ENCODE peak calls at places on chromosomes 16 and 17, in six cellular contexts. O, Y, Q, X, P and T are unnamed samples.
A peak's percentile ranks its signal among the peaks of the same experiment; 100 is the strongest.

GRCh38 chr16:17434006-17434405 is 36.8 kb downstream of the XYLT1 start:
- DNase-seq in X (no peak), Q (no peak), P (no peak), O (peak; percentile 15), Y (peak; percentile 29), T (no peak)

GRCh38 chr17:57187391-57187790 is 68.9 kb upstream of the MSI2 start:
- DNase-seq in O (no peak), X (no peak), P (no peak), Y (no peak), Q (no peak), T (no peak)

GRCh38 chr16:84535408-84535807 is 30.9 kb upstream of the MEAK7 start:
- DNase-seq in Q (no peak), Y (no peak), P (no peak), X (no peak), O (no peak), T (no peak)

GRCh38 chr16:87780385-87780989 is 14.7 kb upstream of the KLHDC4 start:
- DNase-seq in P (peak; percentile 11), X (no peak), Q (no peak), O (peak; percentile 48), Y (no peak), T (no peak)

GRCh38 chr17:77748436-77748835 is 210.1 kb upstream of the TNRC6C start:
- DNase-seq in X (no peak), Y (no peak), P (no peak), Q (no peak), O (no peak), T (no peak)

GRCh38 chr17:15348030-15348429 is 6.6 kb upstream of the TEKT3 start:
- DNase-seq in O (no peak), Q (no peak), X (peak; percentile 85), Y (peak; percentile 64), P (no peak), T (no peak)

GRCh38 chr17:41970901-41971331 is 4.3 kb downstream of the CNP start:
- DNase-seq in X (no peak), P (no peak), Y (no peak), Q (no peak), O (no peak), T (no peak)

GRCh38 chr16:75555213-75555706 is 792 bp downstream of the TMEM231 start:
- DNase-seq in O (peak; percentile 87), X (peak; percentile 88), Y (peak; percentile 59), P (peak; percentile 79), Q (peak; percentile 47), T (no peak)

GRCh38 chr16:73143681-73144370 is 95.9 kb upstream of the ZFHX3 start:
- DNase-seq in Q (no peak), P (peak; percentile 21), Y (no peak), O (no peak), X (no peak), T (no peak)

GRCh38 chr17:47013341-47013740 is 34.3 kb upstream of the RPRML start:
- DNase-seq in Y (no peak), X (no peak), P (no peak), O (no peak), Q (peak; percentile 26), T (no peak)

GRCh38 chr17:80586464-80587228 is 42.0 kb downstream of the RPTOR start:
- DNase-seq in Q (no peak), O (no peak), P (peak; percentile 32), X (no peak), Y (no peak), T (no peak)

GRCh38 chr16:14321542-14321941 is 250.4 kb downstream of the MRTFB start:
- DNase-seq in X (no peak), Y (no peak), P (peak; percentile 96), Q (no peak), O (peak; percentile 76), T (no peak)

GRCh38 chr17:246851-247421 is 65.5 kb upstream of the DOC2B start:
- DNase-seq in Q (no peak), X (no peak), P (peak; percentile 5), Y (no peak), O (peak; percentile 2), T (no peak)

GRCh38 chr16:55469821-55470532 is 9.0 kb upstream of the MMP2 start:
- DNase-seq in Q (no peak), O (no peak), P (no peak), Y (no peak), X (no peak), T (no peak)

GRCh38 chr17:34874496-34874895 is 86.8 kb downstream of the CCT6B start:
- DNase-seq in P (no peak), Y (no peak), Q (no peak), O (no peak), X (no peak), T (no peak)

GRCh38 chr16:1991135-1991551 is 1.4 kb downstream of the SYNGR3 start:
- DNase-seq in X (no peak), O (no peak), Q (no peak), P (no peak), Y (no peak), T (peak; percentile 68)

GRCh38 chr17:8029121-8029520 is 9.7 kb upstream of the ALOX15B start:
- DNase-seq in O (no peak), Y (no peak), X (peak; percentile 78), Q (no peak), P (no peak), T (no peak)

GRCh38 chr16:7742626-7743025 is 410.0 kb downstream of the RBFOX1 start:
- DNase-seq in Q (no peak), P (no peak), X (no peak), O (no peak), Y (no peak), T (no peak)

GRCh38 chr17:69434164-69434579 is 19.7 kb downstream of the MAP2K6 start:
- DNase-seq in O (peak; percentile 28), Q (no peak), X (peak; percentile 74), Y (peak; percentile 18), P (no peak), T (no peak)

GRCh38 chr16:69107311-69107962 is 2.0 kb downstream of the HAS3 start:
- DNase-seq in X (peak; percentile 36), Q (no peak), O (no peak), P (peak; percentile 56), Y (no peak), T (no peak)

GRCh38 chr16:84040823-84041391 is 1.7 kb downstream of the SLC38A8 start:
- DNase-seq in X (no peak), Q (peak; percentile 40), O (no peak), P (no peak), Y (no peak), T (no peak)

GRCh38 chr16:19095699-19096098 is 18.1 kb upstream of the ITPRIPL2 start:
- DNase-seq in Y (no peak), X (peak; percentile 86), Q (no peak), O (no peak), P (no peak), T (no peak)

DNA sequence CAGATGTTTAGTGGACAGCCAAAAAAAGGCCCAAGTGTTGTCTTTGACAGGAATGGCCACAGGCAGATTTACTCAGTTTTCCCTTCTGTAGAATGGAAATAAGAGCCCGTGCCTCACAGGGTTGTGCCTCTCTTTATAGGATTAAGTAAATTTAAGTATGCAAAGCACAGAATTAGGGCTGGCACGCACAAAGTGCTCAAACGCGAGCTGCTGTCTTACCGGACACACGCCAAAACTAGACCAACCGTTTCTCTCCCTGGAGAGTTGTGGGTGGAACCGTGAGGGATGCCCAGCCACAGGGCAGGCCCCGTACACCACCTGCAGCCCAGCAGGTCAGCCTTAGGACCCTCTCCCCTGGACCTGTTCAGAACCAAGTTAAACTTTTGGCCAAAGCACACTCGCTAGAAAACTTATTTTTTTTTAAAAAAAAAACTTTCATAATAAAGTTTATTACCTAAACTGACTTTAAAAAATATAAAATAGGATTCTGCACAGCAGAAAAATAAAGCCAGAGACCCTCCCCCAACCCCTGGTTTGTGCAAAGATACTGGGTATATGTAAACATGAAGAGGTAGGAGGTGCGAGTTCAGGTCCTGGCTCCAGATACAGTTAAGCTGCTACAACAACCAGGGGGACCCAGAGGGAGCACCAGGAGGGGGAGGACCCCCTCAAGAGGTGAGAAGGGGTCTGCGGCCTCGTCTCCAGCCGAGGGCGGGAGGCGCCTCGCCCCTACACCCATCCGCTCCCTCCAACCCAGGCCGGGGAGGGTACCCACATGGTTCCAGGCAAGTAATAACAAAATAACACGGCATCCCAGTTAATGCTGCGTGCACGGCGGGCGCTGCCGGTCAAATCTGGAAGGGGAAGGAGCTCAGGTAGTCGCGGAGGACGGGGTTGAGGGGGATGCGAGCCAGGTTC is 1.8 kb downstream of the SOCS1 start:
- DNase-seq in P (no peak), Y (no peak), O (no peak), X (no peak), Q (no peak), T (no peak)
- TF ChIP-seq CTCF in P (no peak), Y (no peak), O (no peak), X (no peak), Q (no peak), T (no peak)

GRCh38 chr16:20387978-20388377 is 16.6 kb downstream of the PDILT start:
- DNase-seq in Q (no peak), Y (no peak), P (no peak), X (no peak), O (no peak), T (no peak)
- TF ChIP-seq CTCF in Q (no peak), Y (no peak), P (no peak), X (no peak), O (no peak), T (no peak)

GRCh38 chr16:56670640-56670934 is 973 bp downstream of the MT1H start:
- DNase-seq in O (no peak), P (no peak), Y (no peak), Q (no peak), X (no peak), T (no peak)
- TF ChIP-seq CTCF in O (no peak), P (no peak), Y (no peak), Q (no peak), X (no peak), T (no peak)

GRCh38 chr16:48112603-48113400 is 43.0 kb downstream of the ABCC12 start:
- DNase-seq in Q (no peak), O (peak; percentile 52), Y (no peak), P (peak; percentile 45), X (no peak), T (no peak)

GRCh38 chr16:48110982-48111381 is 44.8 kb downstream of the ABCC12 start:
- DNase-seq in Q (no peak), Y (no peak), X (no peak), O (no peak), P (no peak), T (no peak)

GRCh38 chr16:48114410-48114809 is 41.4 kb downstream of the ABCC12 start:
- DNase-seq in P (no peak), Y (no peak), X (no peak), Q (no peak), O (no peak), T (no peak)

GRCh38 chr16:48115299-48115698 is 40.5 kb downstream of the ABCC12 start:
- DNase-seq in P (no peak), X (no peak), Y (no peak), O (no peak), Q (no peak), T (no peak)

DNA sequence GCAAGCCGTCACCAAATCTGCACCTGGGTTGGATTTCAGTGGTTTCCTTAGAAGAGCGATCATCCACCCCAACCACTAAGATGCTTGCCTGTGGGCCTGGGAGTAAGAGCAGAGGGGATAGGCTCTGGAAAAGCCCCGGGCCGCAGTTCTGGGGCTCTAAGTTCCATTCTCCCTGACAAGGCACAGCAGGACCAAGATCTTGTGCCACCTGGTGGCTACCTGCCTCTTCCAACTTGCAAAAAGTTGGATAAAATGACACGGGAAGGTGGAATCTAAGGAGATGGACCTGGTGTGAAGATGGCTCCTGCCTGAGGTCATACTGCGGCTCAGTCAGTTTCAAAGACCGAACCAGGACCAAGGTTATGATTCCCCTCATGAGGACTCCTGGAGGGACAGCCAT is 42.3 kb downstream of the ABCC12 start:
- DNase-seq in Y (no peak), O (no peak), Q (no peak), P (no peak), X (peak; percentile 45), T (no peak)
- TF ChIP-seq CTCF in Y (no peak), O (no peak), Q (peak; percentile 2), P (no peak), X (peak; percentile 61), T (no peak)